ENCODE peak calls at places on chromosomes 6 and 20, in six cellular contexts. Z is lower lobe of right lung, E is AG04450, R is tibial artery, N is GM13976, X is nephron progenitor cell. F is an unnamed sample.

GRCh38 chr20:13251556-13251955 is 30.5 kb downstream of the ISM1 start:
- DNase-seq in E (no peak), N (no peak), Z (no peak), X (no peak), R (no peak), F (no peak)

GRCh38 chr6:20693466-20694063 is 159.3 kb downstream of the CDKAL1 start:
- DNase-seq in E (no peak), X (no peak), R (no peak), Z (no peak), N (no peak), F (no peak)

GRCh38 chr6:127186889-127187288 is 68.4 kb downstream of the RSPO3 start:
- DNase-seq in X (peak; percentile 54), N (no peak), Z (peak; percentile 87), E (no peak), R (no peak), F (no peak)

GRCh38 chr20:36162272-36162966 is 7.9 kb downstream of the EPB41L1 start:
- DNase-seq in X (no peak), N (no peak), E (no peak), Z (no peak), R (no peak), F (no peak)

GRCh38 chr6:163793584-163793983 is 379.1 kb downstream of the QKI start:
- DNase-seq in Z (no peak), E (no peak), X (no peak), N (no peak), R (no peak), F (no peak)

GRCh38 chr6:100948381-100949133 is 67.4 kb upstream of the ASCC3 start:
- DNase-seq in E (no peak), X (no peak), Z (no peak), R (no peak), N (no peak), F (no peak)

GRCh38 chr6:129981598-129981997 is 36.8 kb upstream of the L3MBTL3 start:
- DNase-seq in N (no peak), Z (no peak), R (no peak), E (no peak), X (no peak), F (no peak)

GRCh38 chr6:13354331-13355042 is 26.1 kb upstream of the TBC1D7 start:
- DNase-seq in X (no peak), R (no peak), E (peak; percentile 54), Z (no peak), N (no peak), F (no peak)

GRCh38 chr20:13913517-13913916 is 76.9 kb downstream of the SEL1L2 start:
- DNase-seq in Z (no peak), N (no peak), E (no peak), R (no peak), X (no peak), F (no peak)

GRCh38 chr6:84762220-84762940 is 2.0 kb downstream of the TBX18 start:
- DNase-seq in N (no peak), E (no peak), Z (no peak), R (peak; percentile 66), X (peak; percentile 50), F (peak; percentile 51)

GRCh38 chr20:3679749-3680700 is 1.8 kb downstream of the ADAM33 start:
- DNase-seq in R (peak; percentile 87), X (no peak), E (peak; percentile 27), N (no peak), Z (no peak), F (no peak)

GRCh38 chr6:132087391-132087790 is 136.2 kb upstream of the CCN2 start:
- DNase-seq in E (no peak), N (no peak), R (no peak), X (no peak), Z (no peak), F (no peak)

GRCh38 chr6:129432738-129433137 is 277.2 kb downstream of the ARHGAP18 start:
- DNase-seq in X (no peak), E (no peak), Z (no peak), R (no peak), N (no peak), F (no peak)

GRCh38 chr20:11838076-11838636 is 79.5 kb upstream of the BTBD3 start:
- DNase-seq in Z (no peak), E (no peak), X (no peak), N (no peak), R (no peak), F (no peak)

GRCh38 chr20:25320035-25320800 is 70.4 kb downstream of the ABHD12 start:
- DNase-seq in R (peak; percentile 35), N (no peak), X (no peak), E (no peak), Z (no peak), F (no peak)

GRCh38 chr20:17725094-17725835 is 25.5 kb downstream of the BANF2 start:
- DNase-seq in R (no peak), E (no peak), N (no peak), X (no peak), Z (peak; percentile 92), F (no peak)

GRCh38 chr6:159727717-159728440 is 573 bp downstream of the WTAP start:
- DNase-seq in Z (no peak), N (peak; percentile 65), X (no peak), R (no peak), E (no peak), F (no peak)

GRCh38 chr6:89970609-89971337 is 76.5 kb downstream of the GJA10 start:
- DNase-seq in R (no peak), X (peak; percentile 36), N (no peak), E (no peak), Z (no peak), F (no peak)

GRCh38 chr6:39653631-39654030 is 71.6 kb downstream of the KIF6 start:
- DNase-seq in R (no peak), N (no peak), Z (no peak), E (no peak), X (no peak), F (no peak)

GRCh38 chr20:64166712-64167615 is 2.7 kb downstream of the MYT1 start:
- DNase-seq in Z (peak; percentile 18), R (no peak), E (no peak), N (no peak), X (peak; percentile 51), F (no peak)

GRCh38 chr20:10647471-10647870 is 26.3 kb downstream of the JAG1 start:
- DNase-seq in X (no peak), N (peak; percentile 46), R (peak; percentile 68), E (no peak), Z (no peak), F (no peak)
- TF ChIP-seq CTCF in X (peak; percentile 17), N (peak; percentile 47), R (peak; percentile 28), E (peak; percentile 30), Z (no peak), F (peak; percentile 50)

GRCh38 chr6:31736026-31736767 is at the start of gene CLIC1:
- DNase-seq in N (peak; percentile 86), Z (peak; percentile 89), R (peak; percentile 95), X (peak; percentile 71), E (no peak), F (peak; percentile 63)

GRCh38 chr6:31737315-31738047 is 1.2 kb upstream of the CLIC1 start:
- DNase-seq in E (no peak), X (peak; percentile 54), N (no peak), Z (no peak), R (no peak), F (no peak)

GRCh38 chr6:31739639-31740396 is at the start of gene MSH5:
- DNase-seq in N (peak; percentile 97), R (peak; percentile 99), X (peak; percentile 95), Z (peak; percentile 98), E (peak; percentile 98), F (peak; percentile 96)

GRCh38 chr6:31736768-31737314 is 511 bp upstream of the CLIC1 start:
- DNase-seq in X (no peak), N (no peak), R (no peak), Z (no peak), E (no peak), F (no peak)

DNA sequence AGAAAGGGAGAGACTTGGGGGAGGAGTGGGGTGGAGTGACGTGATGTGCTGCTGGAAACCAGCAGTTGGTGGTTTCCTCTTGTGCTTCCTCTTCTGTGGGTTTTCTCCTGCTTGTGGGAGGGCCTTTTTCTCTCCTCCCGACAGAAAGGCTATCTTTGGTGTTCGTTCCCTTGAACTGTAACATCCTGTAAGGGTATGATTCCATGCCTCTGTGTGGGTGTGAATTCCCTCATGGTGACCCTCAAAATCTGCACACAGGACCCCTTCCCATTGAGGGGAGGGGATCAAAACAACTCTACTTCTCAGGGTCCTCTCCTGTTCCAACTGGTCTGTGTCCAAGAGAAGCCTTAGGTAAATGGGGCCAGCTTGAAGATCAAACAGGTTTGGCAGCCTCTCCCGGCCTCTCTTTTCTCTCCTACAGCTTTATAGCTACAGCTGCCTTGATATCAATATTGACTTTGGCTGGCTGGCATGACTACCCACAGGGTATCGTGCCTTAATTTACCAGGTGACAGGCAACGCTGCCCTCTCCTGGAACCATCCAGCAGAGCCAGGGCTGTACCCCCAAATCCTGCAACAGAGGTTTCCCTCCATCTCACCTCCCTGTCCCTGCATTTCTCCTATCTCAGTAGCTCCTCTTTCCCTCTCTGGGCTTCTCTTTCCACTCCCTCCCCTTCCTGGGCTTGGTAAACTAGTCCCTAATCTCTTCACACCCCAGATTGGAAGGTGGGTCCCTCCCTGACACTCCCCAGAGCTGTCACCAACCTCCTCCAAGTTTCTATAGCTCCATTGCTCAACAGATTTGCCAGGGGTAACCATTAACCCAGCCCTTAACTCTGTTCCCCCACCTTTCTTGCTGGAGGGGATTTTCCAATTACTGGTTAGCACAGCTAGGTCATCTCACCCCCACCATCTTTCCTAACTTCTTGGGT is 1.5 kb upstream of the MSH5 start:
- DNase-seq in N (peak; percentile 78), Z (peak; percentile 75), E (peak; percentile 59), R (no peak), X (no peak), F (no peak)
- TF ChIP-seq CTCF in N (peak; percentile 9), Z (peak; percentile 13), E (peak; percentile 41), R (no peak), X (no peak), F (no peak)

DNA sequence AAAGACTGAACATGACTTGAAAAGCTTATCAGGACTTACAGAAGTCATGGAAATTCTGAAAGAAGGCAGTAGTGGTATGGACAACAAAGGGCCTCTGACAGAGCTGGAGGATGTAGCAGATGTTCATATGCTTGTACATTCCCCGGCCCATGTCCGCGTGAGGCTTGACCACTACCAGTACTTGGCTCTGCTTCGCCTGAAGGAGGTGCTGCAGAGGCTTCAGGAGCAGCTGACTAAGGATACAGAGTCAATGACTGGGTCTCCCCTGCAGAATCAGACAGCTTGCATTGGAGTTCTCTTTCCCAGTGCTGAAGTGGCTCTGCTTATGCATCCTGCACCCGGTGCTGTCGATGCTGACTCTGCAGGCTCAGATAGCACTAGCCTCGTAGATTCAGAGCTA is 29.2 kb downstream of the TAF11 start:
- DNase-seq in E (no peak), Z (no peak), X (no peak), R (no peak), N (no peak), F (no peak)
- TF ChIP-seq CTCF in E (peak; percentile 15), Z (no peak), X (no peak), R (no peak), N (no peak), F (no peak)

GRCh38 chr20:50746138-50746940 is 15.0 kb downstream of the PARD6B start:
- DNase-seq in Z (no peak), E (no peak), X (no peak), N (no peak), R (no peak), F (no peak)

GRCh38 chr20:50747275-50747674 is 15.9 kb downstream of the PARD6B start:
- DNase-seq in X (no peak), E (no peak), N (no peak), Z (no peak), R (no peak), F (no peak)

GRCh38 chr20:50745634-50746137 is 14.3 kb downstream of the PARD6B start:
- DNase-seq in X (no peak), N (no peak), R (no peak), Z (no peak), E (no peak), F (no peak)

GRCh38 chr20:50743087-50743486 is 11.7 kb downstream of the PARD6B start:
- DNase-seq in E (no peak), X (no peak), R (no peak), N (no peak), Z (no peak), F (no peak)

GRCh38 chr20:50744143-50744792 is 12.9 kb downstream of the PARD6B start:
- DNase-seq in Z (no peak), N (no peak), R (peak; percentile 82), E (peak; percentile 74), X (peak; percentile 38), F (no peak)
- TF ChIP-seq CTCF in Z (peak; percentile 13), N (no peak), R (peak; percentile 27), E (peak; percentile 47), X (no peak), F (no peak)

F was measured in mesothelial cell of epicardium.